ENCODE peak calls at places on chromosomes 11 and 22, in nine cellular contexts. A is prostate gland, R is right lobe of liver, G is lower lobe of right lung, Q is right atrium auricular region, V is heart left ventricle, H is tibial artery, Y is sigmoid colon, T is ovary. U is an unnamed sample.

GRCh38 chr11:103091024-103091423 is 936 bp downstream of the DCUN1D5 start:
- DNase-seq in T (no peak), Y (no peak), H (no peak), Q (no peak), R (no peak), G (no peak), V (no peak), A (no peak), U (no peak)

GRCh38 chr22:46754110-46754799 is 8.2 kb upstream of the TBC1D22A start:
- DNase-seq in T (peak), Q (peak), R (peak), G (peak), H (peak), V (peak), Y (peak), A (peak), U (peak)

GRCh38 chr11:64151337-64151736 is 14.6 kb downstream of the MACROD1 start:
- DNase-seq in V (no peak), G (no peak), T (no peak), H (no peak), R (no peak), Q (no peak), Y (no peak), A (no peak), U (no peak)

GRCh38 chr11:79940976-79941735 is 500.3 kb upstream of the TENM4 start:
- DNase-seq in R (no peak), A (no peak), T (no peak), V (no peak), Q (no peak), G (no peak), Y (no peak), H (no peak), U (no peak)

GRCh38 chr11:96105197-96105895 is 181.4 kb upstream of the MTMR2 start:
- DNase-seq in T (no peak), H (no peak), Y (no peak), Q (no peak), G (no peak), R (no peak), A (no peak), V (no peak), U (no peak)

GRCh38 chr11:13487661-13488030 is 8.2 kb downstream of the PTH start:
- DNase-seq in T (no peak), G (no peak), Y (no peak), A (no peak), R (no peak), Q (no peak), V (no peak), H (no peak), U (no peak)

GRCh38 chr11:30333405-30333804 is 10.5 kb downstream of the ARL14EP start:
- DNase-seq in Y (no peak), R (no peak), V (no peak), A (no peak), Q (no peak), G (no peak), H (no peak), T (no peak), U (no peak)

GRCh38 chr11:8610532-8611116 is 16.6 kb upstream of the STK33 start:
- DNase-seq in Q (no peak), H (no peak), Y (no peak), V (no peak), T (no peak), G (no peak), R (no peak), A (no peak), U (no peak)

GRCh38 chr11:46315783-46316563 is 31.3 kb upstream of the DGKZ start:
- DNase-seq in H (no peak), R (no peak), A (no peak), T (no peak), V (peak), Q (no peak), Y (no peak), G (no peak), U (no peak)

GRCh38 chr11:118820412-118821357 is 29.7 kb upstream of the DDX6 start:
- DNase-seq in A (peak), T (no peak), H (peak), R (peak), Y (peak), V (peak), Q (peak), G (peak), U (peak)

GRCh38 chr11:57324154-57324885 is 432 bp downstream of the TNKS1BP1 start:
- DNase-seq in Q (no peak), Y (peak), R (no peak), V (no peak), A (peak), G (peak), T (peak), H (peak), U (no peak)

GRCh38 chr22:47015589-47016178 is 253.2 kb downstream of the TBC1D22A start:
- DNase-seq in Q (no peak), A (no peak), V (no peak), T (no peak), Y (peak), R (no peak), G (no peak), H (peak), U (no peak)

GRCh38 chr11:87083029-87083428 is 45.3 kb downstream of the TMEM135 start:
- DNase-seq in Y (no peak), Q (no peak), G (no peak), R (no peak), H (no peak), T (no peak), V (no peak), A (no peak), U (no peak)

GRCh38 chr11:120061761-120062560 is 76.0 kb downstream of the TRIM29 start:
- DNase-seq in H (no peak), Q (peak), V (no peak), A (peak), R (no peak), G (no peak), T (peak), Y (no peak), U (no peak)

GRCh38 chr11:36463781-36464180 is 46.3 kb downstream of the TRAF6 start:
- DNase-seq in R (no peak), G (no peak), H (no peak), A (no peak), Q (no peak), T (no peak), Y (no peak), V (no peak), U (no peak)

GRCh38 chr11:35360059-35360530 is 59.3 kb downstream of the SLC1A2 start:
- DNase-seq in V (no peak), Q (no peak), Y (no peak), G (no peak), H (no peak), A (no peak), T (no peak), R (peak), U (no peak)

GRCh38 chr11:128949791-128950454 is 7.3 kb upstream of the TP53AIP1 start:
- DNase-seq in H (no peak), V (no peak), G (no peak), T (no peak), A (no peak), Y (no peak), Q (no peak), R (no peak), U (no peak)

GRCh38 chr11:24661313-24661712 is 164.5 kb downstream of the LUZP2 start:
- DNase-seq in T (no peak), Y (no peak), G (no peak), R (no peak), H (no peak), A (no peak), V (no peak), Q (no peak), U (no peak)

GRCh38 chr11:96338910-96339703 is 3.9 kb downstream of the MAML2 start:
- DNase-seq in Q (peak), Y (peak), H (peak), A (no peak), G (peak), T (peak), V (peak), R (peak), U (no peak)

GRCh38 chr11:35614949-35615569 is 3.2 kb upstream of the FJX1 start:
- DNase-seq in A (no peak), Q (no peak), H (no peak), Y (no peak), G (no peak), R (no peak), V (no peak), T (no peak), U (no peak)

GRCh38 chr22:35329114-35329847 is 29.6 kb downstream of the TOM1 start:
- DNase-seq in A (no peak), Y (no peak), G (no peak), T (no peak), Q (no peak), R (no peak), H (no peak), V (no peak), U (no peak)

GRCh38 chr11:11230802-11231562 is 122.1 kb downstream of the CSNK2A3 start:
- DNase-seq in Y (no peak), T (no peak), H (no peak), R (no peak), V (no peak), G (no peak), Q (no peak), A (no peak), U (no peak)

GRCh38 chr22:37521236-37521739 is 2.1 kb upstream of the CARD10 start:
- DNase-seq in G (no peak), Q (no peak), R (no peak), T (no peak), V (no peak), H (no peak), A (no peak), Y (no peak), U (no peak)

GRCh38 chr11:108947654-108948570 is 283.0 kb downstream of the DDX10 start:
- DNase-seq in Q (no peak), H (no peak), T (no peak), R (no peak), V (no peak), Y (no peak), A (no peak), G (no peak), U (no peak)

GRCh38 chr11:58770627-58771457 is 39.1 kb upstream of the GLYAT start:
- DNase-seq in H (no peak), R (no peak), V (no peak), Q (no peak), A (no peak), T (no peak), G (no peak), Y (no peak), U (no peak)

GRCh38 chr11:122439911-122440782 is 215.4 kb upstream of the UBASH3B start:
- DNase-seq in Q (peak), G (no peak), A (no peak), R (peak), Y (peak), H (peak), V (peak), T (peak), U (peak)

GRCh38 chr22:45426387-45426786 is 12.9 kb downstream of the RIBC2 start:
- DNase-seq in H (peak), R (peak), Q (peak), A (no peak), Y (no peak), V (no peak), G (no peak), T (no peak), U (no peak)

GRCh38 chr22:38832005-38832978 is 11.5 kb downstream of the NPTXR start:
- DNase-seq in R (peak), Q (no peak), H (peak), A (no peak), T (no peak), V (no peak), G (peak), Y (peak), U (no peak)

GRCh38 chr22:32836286-32836859 is 34.9 kb downstream of the TIMP3 start:
- DNase-seq in G (no peak), R (no peak), T (no peak), H (peak), Q (no peak), Y (no peak), V (no peak), A (no peak), U (no peak)

GRCh38 chr11:10409207-10409661 is 45.8 kb upstream of the AMPD3 start:
- DNase-seq in G (no peak), R (no peak), Q (peak), T (no peak), H (no peak), V (no peak), A (no peak), Y (no peak), U (peak)

GRCh38 chr22:23856721-23857605 is 712 bp upstream of the SLC2A11 start:
- DNase-seq in R (no peak), Q (no peak), H (no peak), T (peak), G (no peak), A (peak), Y (peak), V (peak), U (no peak)

GRCh38 chr22:49629586-49630447 is 197.9 kb downstream of the BRD1 start:
- DNase-seq in Y (no peak), T (no peak), V (no peak), A (no peak), H (no peak), Q (no peak), G (peak), R (peak), U (no peak)

GRCh38 chr11:29343465-29344333 is 673.1 kb downstream of the KCNA4 start:
- DNase-seq in T (peak), Y (no peak), R (peak), H (no peak), A (peak), G (peak), Q (no peak), V (peak), U (no peak)

GRCh38 chr11:60377737-60378136 is 595 bp upstream of the MS4A7 start:
- DNase-seq in V (peak), G (peak), T (no peak), R (no peak), H (peak), A (no peak), Y (peak), Q (peak), U (peak)

GRCh38 chr11:120034881-120035620 is 102.9 kb downstream of the TRIM29 start:
- DNase-seq in G (no peak), Q (no peak), H (no peak), Y (no peak), V (no peak), A (no peak), T (no peak), R (no peak), U (no peak)

GRCh38 chr11:72221386-72221785 is 3.2 kb upstream of the INPPL1 start:
- DNase-seq in H (no peak), V (no peak), G (no peak), R (no peak), Q (peak), A (no peak), T (no peak), Y (peak), U (peak)
- H3K27ac ChIP-seq in H (no peak), V (no peak), G (no peak), R (no peak), Q (no peak), A (no peak), T (no peak), Y (no peak), U (no peak)

GRCh38 chr22:48577014-48577690 is 1250.5 kb downstream of the BRD1 start:
- DNase-seq in G (peak), Q (no peak), R (no peak), H (no peak), Y (no peak), A (no peak), V (no peak), T (no peak), U (no peak)
- TF ChIP-seq CTCF in G (no peak), Q (no peak), R (no peak), H (no peak), Y (no peak), A (no peak), V (no peak), T (no peak), U (no peak)

GRCh38 chr11:2741006-2741376 is 41.2 kb upstream of the KCNQ1OT1 start:
- DNase-seq in Q (no peak), A (no peak), H (peak), V (no peak), R (peak), Y (peak), T (no peak), G (peak), U (no peak)
- H3K27ac ChIP-seq in Q (no peak), A (no peak), H (no peak), V (no peak), R (no peak), Y (no peak), T (peak), G (peak), U (no peak)

DNA sequence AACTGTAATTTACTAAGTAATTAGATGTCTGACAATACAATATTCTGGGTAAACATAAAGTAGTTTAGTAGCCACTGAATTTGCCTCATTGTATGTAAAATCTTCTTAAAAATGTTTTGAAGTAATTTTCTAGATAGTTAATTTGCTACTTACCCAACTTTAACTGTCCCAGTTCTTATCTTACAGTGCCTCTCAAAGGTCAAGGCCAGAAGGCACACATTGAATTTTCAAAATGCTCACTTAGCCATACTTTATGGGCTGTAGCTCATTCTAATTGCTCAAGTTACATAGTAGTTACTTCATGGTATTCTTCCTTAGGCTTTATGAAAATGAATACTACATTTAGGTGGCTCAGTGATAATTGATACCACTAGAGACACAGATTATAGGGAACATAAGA is 666.6 kb downstream of the CNTN5 start:
- DNase-seq in A (no peak), V (no peak), H (no peak), Q (no peak), T (no peak), G (no peak), Y (no peak), R (no peak), U (no peak)
- TF ChIP-seq CTCF in A (no peak), V (no peak), H (no peak), Q (no peak), T (no peak), G (no peak), Y (no peak), R (peak), U (no peak)

DNA sequence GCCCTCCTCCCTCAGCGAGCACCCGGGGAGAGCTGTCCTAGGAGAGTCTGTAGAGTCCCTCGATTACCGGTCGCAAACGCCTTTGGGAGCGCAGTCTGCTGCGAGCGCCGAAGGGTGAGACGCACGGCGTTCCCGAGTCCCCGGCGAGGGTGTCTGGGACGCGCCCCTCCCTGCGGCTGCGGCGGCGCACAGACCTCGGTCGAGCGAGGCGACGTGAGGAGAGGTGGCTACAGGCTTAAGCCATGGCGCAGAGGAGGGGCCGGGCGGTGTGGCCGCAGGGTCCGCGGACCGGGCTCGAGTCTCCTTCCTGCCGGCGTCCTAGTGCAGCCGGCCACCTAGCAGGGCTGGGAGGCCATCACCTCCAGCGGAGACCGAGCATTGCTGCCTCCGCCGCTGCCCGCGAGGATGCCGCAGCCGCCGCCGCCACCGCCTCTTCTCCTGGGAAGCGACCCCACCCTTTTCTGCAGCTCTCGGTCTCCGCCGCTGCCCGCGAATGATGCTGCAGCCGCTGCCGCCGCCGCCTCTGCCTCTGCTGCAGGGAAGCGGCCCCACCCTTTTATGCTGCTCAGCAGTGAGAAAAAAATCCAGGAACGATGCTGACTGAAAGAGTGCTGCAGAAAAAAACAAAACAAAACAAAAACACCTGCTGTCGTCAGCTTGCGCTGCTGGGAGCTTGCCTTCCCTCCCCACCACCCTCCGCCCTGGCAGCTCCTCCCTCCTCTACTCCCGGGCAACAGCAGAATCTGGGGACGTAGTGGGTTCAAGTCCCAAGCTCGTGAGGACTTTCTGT is at the start of gene MAP6:
- DNase-seq in V (peak), H (no peak), Y (no peak), T (no peak), R (no peak), Q (no peak), G (no peak), A (no peak), U (no peak)
- H3K27ac ChIP-seq in V (peak), H (peak), Y (peak), T (no peak), R (no peak), Q (no peak), G (peak), A (peak), U (no peak)

GRCh38 chr22:25898707-25899365 is 156.8 kb downstream of the MYO18B start:
- DNase-seq in T (no peak), A (no peak), Q (no peak), Y (no peak), G (no peak), H (no peak), V (no peak), R (no peak), U (no peak)
- TF ChIP-seq CTCF in T (no peak), A (no peak), Q (no peak), Y (no peak), G (peak), H (no peak), V (peak), R (no peak), U (peak)

GRCh38 chr11:112322173-112322813 is 61.6 kb upstream of the PLET1 start:
- DNase-seq in V (no peak), Y (no peak), A (no peak), R (peak), Q (no peak), T (no peak), H (no peak), G (no peak), U (no peak)
- H3K27ac ChIP-seq in V (no peak), Y (no peak), A (peak), R (peak), Q (no peak), T (no peak), H (no peak), G (peak), U (no peak)

U was measured in gastrocnemius medialis.